ENCODE peak calls at places on chromosomes 12 and 14, in five cellular contexts. H is naive thymus-derived CD4-positive, alpha-beta T cell; B is heart right ventricle; S is cardiac muscle cell; W is GM23338. T is an unnamed sample.
A peak's percentile ranks its signal among the peaks of the same experiment; 100 is the strongest.

GRCh38 chr14:61003571-61003970 is 22.5 kb downstream of the SLC38A6 start:
- DNase-seq in H (no peak), B (no peak), S (peak; percentile 50), W (no peak), T (no peak)

GRCh38 chr12:116406529-116406928 is 129.0 kb upstream of the MED13L start:
- DNase-seq in H (no peak), B (peak; percentile 88), S (peak; percentile 90), W (peak; percentile 65), T (peak; percentile 34)

GRCh38 chr14:93980464-93981201 is 4.3 kb upstream of the ASB2 start:
- DNase-seq in H (no peak), B (peak; percentile 81), S (peak; percentile 7), W (no peak), T (no peak)

GRCh38 chr14:58238252-58239247 is 6.1 kb upstream of the PSMA3 start:
- DNase-seq in H (peak; percentile 11), B (no peak), S (peak; percentile 70), W (peak; percentile 60), T (peak; percentile 24)

GRCh38 chr14:79279645-79280399 is 931.5 kb downstream of the DIO2 start:
- DNase-seq in H (no peak), B (peak; percentile 7), S (no peak), W (peak; percentile 27), T (no peak)

GRCh38 chr14:67280506-67280905 is 39.3 kb downstream of the PALS1 start:
- DNase-seq in H (no peak), B (no peak), S (no peak), W (no peak), T (no peak)

GRCh38 chr12:108302471-108303311 is 36.4 kb downstream of the CMKLR1 start:
- DNase-seq in H (no peak), B (peak; percentile 81), S (peak; percentile 54), W (peak; percentile 83), T (no peak)

GRCh38 chr12:90149453-90149852 is 440.8 kb upstream of the ATP2B1 start:
- DNase-seq in H (no peak), B (no peak), S (no peak), W (no peak), T (no peak)

GRCh38 chr12:122845041-122845864 is 10.0 kb downstream of the HIP1R start:
- DNase-seq in H (no peak), B (no peak), S (no peak), W (peak; percentile 28), T (no peak)

GRCh38 chr12:106227641-106228319 is 20.0 kb downstream of the CKAP4 start:
- DNase-seq in H (peak; percentile 68), B (no peak), S (peak; percentile 24), W (no peak), T (no peak)

GRCh38 chr12:57624441-57625220 is 8.4 kb downstream of the B4GALNT1 start:
- DNase-seq in H (no peak), B (no peak), S (no peak), W (no peak), T (no peak)

GRCh38 chr14:67133595-67134441 is 55.4 kb upstream of the GARIN2 start:
- DNase-seq in H (no peak), B (no peak), S (peak; percentile 0), W (peak; percentile 24), T (no peak)

GRCh38 chr14:91829511-91829910 is 37.8 kb downstream of the TC2N start:
- DNase-seq in H (no peak), B (no peak), S (no peak), W (no peak), T (no peak)

GRCh38 chr12:121788176-121788818 is 5.2 kb downstream of the RHOF start:
- DNase-seq in H (no peak), B (no peak), S (no peak), W (no peak), T (no peak)

GRCh38 chr12:101855364-101855884 is 22.0 kb upstream of the DRAM1 start:
- DNase-seq in H (no peak), B (no peak), S (no peak), W (no peak), T (no peak)

GRCh38 chr12:15306605-15307004 is 15.7 kb upstream of the PTPRO start:
- DNase-seq in H (no peak), B (no peak), S (no peak), W (no peak), T (no peak)

GRCh38 chr12:89393551-89394121 is 41.3 kb upstream of the DUSP6 start:
- DNase-seq in H (no peak), B (no peak), S (peak; percentile 63), W (no peak), T (no peak)

GRCh38 chr12:9134981-9135628 is 19.4 kb upstream of the A2M start:
- DNase-seq in H (no peak), B (peak; percentile 9), S (no peak), W (peak; percentile 47), T (peak; percentile 72)

GRCh38 chr14:63893701-63894458 is 41.1 kb downstream of the SYNE2 start:
- DNase-seq in H (no peak), B (peak; percentile 44), S (peak; percentile 98), W (peak; percentile 52), T (no peak)

GRCh38 chr12:1579626-1580025 is 14.8 kb downstream of the FBXL14 start:
- DNase-seq in H (no peak), B (no peak), S (no peak), W (no peak), T (no peak)

GRCh38 chr12:113930249-113930648 is 35.9 kb downstream of the RBM19 start:
- DNase-seq in H (no peak), B (no peak), S (no peak), W (no peak), T (no peak)

GRCh38 chr14:88554458-88555286 is at the start of gene PTPN21:
- DNase-seq in H (no peak), B (peak; percentile 84), S (peak; percentile 83), W (peak; percentile 84), T (peak; percentile 76)
- H3K4me3 ChIP-seq in H (no peak within 1 kb of the TSS), B (peak within 1 kb of the TSS; percentile 73), S (peak within 1 kb of the TSS; percentile 80), W (peak within 1 kb of the TSS; percentile 89), T (peak within 1 kb of the TSS; percentile 88)

DNA sequence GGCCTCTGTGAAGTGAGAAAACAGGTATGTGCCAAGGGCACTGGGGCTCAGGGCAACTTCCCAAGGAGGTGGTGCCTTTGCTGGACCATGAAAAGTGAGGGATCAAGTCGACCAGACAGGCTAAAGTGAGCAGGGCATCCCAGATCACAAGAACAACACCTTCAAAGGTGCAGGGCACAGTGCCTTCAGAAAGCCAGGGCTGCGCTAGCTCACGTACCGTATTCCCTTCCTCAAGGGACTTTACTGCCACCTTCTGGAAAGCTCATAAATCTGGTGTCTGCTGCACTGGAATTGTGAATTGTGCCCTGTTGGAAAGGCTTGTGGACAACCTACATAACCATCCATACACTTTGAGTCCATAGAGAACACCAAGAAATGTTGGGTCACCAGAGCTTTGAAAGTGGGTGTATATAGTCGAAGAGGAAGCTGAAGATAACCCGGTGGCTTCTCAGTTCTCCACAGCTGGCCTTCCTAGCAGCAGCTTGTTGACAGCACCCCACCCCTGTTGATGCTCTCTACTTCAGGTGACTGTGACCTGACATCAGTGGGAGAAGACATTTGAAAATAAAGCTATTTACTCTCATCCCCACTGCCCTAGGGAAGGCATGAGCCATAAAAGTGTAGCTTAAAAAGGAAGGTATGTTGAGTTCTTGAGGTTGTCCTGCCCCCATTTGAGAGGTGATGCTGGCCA is 24.5 kb downstream of the FIGNL2 start:
- DNase-seq in H (peak; percentile 47), B (no peak), S (peak; percentile 79), W (peak; percentile 86), T (peak; percentile 18)
- H3K4me1 ChIP-seq in H (peaks cover 5% of the 10 kb centered on the region), B (peaks cover 8% of the 10 kb centered on the region), S (no peaks in the 10 kb centered on the region), W (peaks cover 25% of the 10 kb centered on the region), T (no peaks in the 10 kb centered on the region)

DNA sequence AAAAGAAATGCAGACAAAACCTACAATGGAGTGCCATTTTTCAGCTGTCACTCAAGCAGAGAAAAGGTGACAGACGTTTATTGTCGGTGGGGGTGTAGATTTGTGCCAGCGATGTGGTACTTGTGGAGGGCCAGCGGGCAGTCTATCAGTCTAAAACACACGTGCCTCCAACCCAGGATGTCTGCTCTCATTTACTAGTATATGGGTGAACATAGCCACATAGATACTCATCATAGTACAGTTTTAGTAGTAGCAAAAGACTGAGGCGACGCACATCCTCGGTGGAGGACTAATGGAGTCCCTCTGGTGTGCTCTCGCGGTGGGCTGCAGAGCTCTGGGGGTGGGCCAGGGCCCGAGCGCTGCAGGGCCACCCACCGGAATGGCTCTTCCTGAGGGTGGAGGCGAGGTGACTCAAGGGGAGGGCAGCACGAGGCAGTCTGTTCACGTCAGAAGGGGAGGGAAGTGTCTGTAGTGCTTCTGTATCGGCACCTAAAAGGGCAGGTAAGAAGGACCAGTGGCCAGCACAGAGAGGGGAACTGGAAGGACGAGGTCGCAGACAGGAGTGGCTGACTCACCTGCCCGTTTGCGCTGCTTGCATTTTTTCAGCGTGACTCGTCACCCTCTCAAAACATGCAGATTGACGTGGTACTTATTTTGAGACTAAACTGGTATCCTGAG is 26.1 kb downstream of the SFSWAP start:
- DNase-seq in H (no peak), B (no peak), S (peak; percentile 8), W (peak; percentile 40), T (no peak)
- H3K36me3 ChIP-seq in H (peaks cover 13% of the 10 kb centered on the region), B (peaks cover 12% of the 10 kb centered on the region), S (peaks cover 27% of the 10 kb centered on the region), W (peaks cover 30% of the 10 kb centered on the region), T (peaks cover 39% of the 10 kb centered on the region)

GRCh38 chr14:68816943-68817430 is 24.1 kb upstream of the ZFP36L1 start:
- DNase-seq in H (no peak), B (no peak), S (no peak), W (no peak), T (no peak)
- H3K4me3 ChIP-seq in H (peak overlapping the region; percentile 63), B (peak overlapping the region; percentile 43), S (no peak overlapping the region), W (peak overlapping the region; percentile 60), T (no peak overlapping the region)

T was measured in SJCRH30.